ENCODE peak calls at places on chromosomes 11 and 22, in five cellular contexts. J is suprapubic skin, X is sigmoid colon, P is body of pancreas, R is prostate gland. B is an unnamed sample.

GRCh38 chr11:19889531-19889930 is 176.9 kb downstream of the NAV2 start:
- DNase-seq in J (no peak), X (no peak), P (no peak), R (no peak), B (no peak)

GRCh38 chr11:38824573-38824972 is 2226.5 kb upstream of the RAG2 start:
- DNase-seq in J (no peak), X (no peak), P (no peak), R (no peak), B (no peak)

GRCh38 chr11:119147604-119148333 is 1.1 kb upstream of the ABCG4 start:
- DNase-seq in J (no peak), X (no peak), P (no peak), R (no peak), B (no peak)

GRCh38 chr11:64127267-64128072 is 38.4 kb downstream of the MACROD1 start:
- DNase-seq in J (no peak), X (no peak), P (no peak), R (no peak), B (no peak)

GRCh38 chr11:9566561-9567063 is 6.9 kb upstream of the WEE1 start:
- DNase-seq in J (no peak), X (no peak), P (no peak), R (no peak), B (no peak)

GRCh38 chr11:91981995-91982394 is 242.6 kb upstream of the FAT3 start:
- DNase-seq in J (no peak), X (peak; percentile 89), P (peak; percentile 26), R (peak; percentile 26), B (peak; percentile 23)

GRCh38 chr11:115929618-115930129 is 425.5 kb upstream of the CADM1 start:
- DNase-seq in J (no peak), X (no peak), P (no peak), R (no peak), B (no peak)

GRCh38 chr11:108871152-108871551 is 206.3 kb downstream of the DDX10 start:
- DNase-seq in J (no peak), X (no peak), P (no peak), R (no peak), B (peak; percentile 4)

GRCh38 chr11:95101935-95102334 is 12.3 kb downstream of the ENDOD1 start:
- DNase-seq in J (no peak), X (no peak), P (no peak), R (no peak), B (no peak)

GRCh38 chr22:17878970-17879369 is 104.7 kb upstream of the BID start:
- DNase-seq in J (no peak), X (no peak), P (no peak), R (no peak), B (no peak)

GRCh38 chr11:12537778-12538401 is 136.3 kb upstream of the TEAD1 start:
- DNase-seq in J (no peak), X (peak; percentile 84), P (no peak), R (no peak), B (peak; percentile 25)

GRCh38 chr11:104462346-104462745 is 298.4 kb upstream of the PDGFD start:
- DNase-seq in J (no peak), X (no peak), P (no peak), R (no peak), B (no peak)

GRCh38 chr11:120136356-120136755 is 1.6 kb downstream of the TRIM29 start:
- DNase-seq in J (no peak), X (no peak), P (peak; percentile 5), R (peak; percentile 3), B (no peak)

GRCh38 chr22:25874327-25874726 is 132.3 kb downstream of the MYO18B start:
- DNase-seq in J (no peak), X (no peak), P (no peak), R (no peak), B (no peak)

GRCh38 chr11:27806122-27806521 is 105.9 kb upstream of the BDNF start:
- DNase-seq in J (no peak), X (no peak), P (no peak), R (no peak), B (no peak)

GRCh38 chr11:77096591-77097019 is 6.0 kb upstream of the OMP start:
- DNase-seq in J (no peak), X (peak; percentile 42), P (no peak), R (no peak), B (no peak)

GRCh38 chr11:33775832-33776231 is 1.5 kb upstream of the FBXO3 start:
- DNase-seq in J (no peak), X (no peak), P (no peak), R (no peak), B (no peak)

GRCh38 chr11:12458042-12458441 is 80.7 kb downstream of the PARVA start:
- DNase-seq in J (no peak), X (peak; percentile 88), P (no peak), R (no peak), B (no peak)

GRCh38 chr11:14148653-14149273 is 186.2 kb downstream of the SPON1 start:
- DNase-seq in J (no peak), X (no peak), P (no peak), R (no peak), B (no peak)

GRCh38 chr11:61814242-61814957 is 2.4 kb downstream of the FADS1 start:
- DNase-seq in J (no peak), X (no peak), P (peak; percentile 57), R (no peak), B (peak; percentile 17)

GRCh38 chr11:36508743-36509142 is 1.3 kb downstream of the TRAF6 start:
- DNase-seq in J (no peak), X (no peak), P (no peak), R (no peak), B (no peak)

GRCh38 chr11:36509265-36509664 is 807 bp downstream of the TRAF6 start:
- DNase-seq in J (no peak), X (no peak), P (no peak), R (no peak), B (no peak)

GRCh38 chr11:36510567-36511020 is 522 bp upstream of the TRAF6 start:
- DNase-seq in J (no peak), X (no peak), P (no peak), R (no peak), B (no peak)

GRCh38 chr11:36507824-36508489 is 2.1 kb downstream of the TRAF6 start:
- DNase-seq in J (no peak), X (no peak), P (peak; percentile 32), R (no peak), B (no peak)

GRCh38 chr11:36509694-36510566 is at the start of gene TRAF6:
- DNase-seq in J (peak; percentile 92), X (peak; percentile 91), P (peak; percentile 90), R (peak; percentile 83), B (peak; percentile 82)
- TF ChIP-seq POLR2A in J (peak; percentile 52), X (peak; percentile 81), P (peak; percentile 98), R (peak; percentile 64), B (peak; percentile 83)

GRCh38 chr11:506238-506949 is 648 bp downstream of the RNH1 start:
- DNase-seq in J (peak; percentile 99), X (peak; percentile 99), P (peak; percentile 97), R (peak; percentile 95), B (peak; percentile 98)

GRCh38 chr11:506950-507726 is at the start of gene RNH1:
- DNase-seq in J (peak; percentile 99), X (peak; percentile 99), P (peak; percentile 98), R (peak; percentile 99), B (peak; percentile 97)

GRCh38 chr11:504053-504993 is 2.7 kb downstream of the RNH1 start:
- DNase-seq in J (peak; percentile 80), X (no peak), P (peak; percentile 15), R (peak; percentile 55), B (peak; percentile 55)

GRCh38 chr11:503179-503981 is 3.7 kb downstream of the RNH1 start:
- DNase-seq in J (peak; percentile 90), X (peak; percentile 84), P (no peak), R (no peak), B (no peak)

GRCh38 chr11:504994-505344 is 2.1 kb downstream of the RNH1 start:
- DNase-seq in J (no peak), X (no peak), P (no peak), R (no peak), B (no peak)
- H3K4me1 ChIP-seq in J (peaks cover 47% of the 10 kb centered on the region), X (peaks cover 50% of the 10 kb centered on the region), P (peaks cover 35% of the 10 kb centered on the region), R (peaks cover 14% of the 10 kb centered on the region), B (peaks cover 31% of the 10 kb centered on the region)

GRCh38 chr22:19492504-19493174 is 12.9 kb downstream of the CDC45 start:
- DNase-seq in J (no peak), X (no peak), P (no peak), R (no peak), B (no peak)

GRCh38 chr22:19494676-19495173 is 15.0 kb downstream of the CDC45 start:
- DNase-seq in J (no peak), X (no peak), P (no peak), R (no peak), B (no peak)

GRCh38 chr22:19495562-19496323 is 16.0 kb downstream of the CDC45 start:
- DNase-seq in J (no peak), X (no peak), P (no peak), R (no peak), B (no peak)

GRCh38 chr22:19496324-19496630 is 16.6 kb downstream of the CDC45 start:
- DNase-seq in J (no peak), X (no peak), P (no peak), R (no peak), B (no peak)

DNA sequence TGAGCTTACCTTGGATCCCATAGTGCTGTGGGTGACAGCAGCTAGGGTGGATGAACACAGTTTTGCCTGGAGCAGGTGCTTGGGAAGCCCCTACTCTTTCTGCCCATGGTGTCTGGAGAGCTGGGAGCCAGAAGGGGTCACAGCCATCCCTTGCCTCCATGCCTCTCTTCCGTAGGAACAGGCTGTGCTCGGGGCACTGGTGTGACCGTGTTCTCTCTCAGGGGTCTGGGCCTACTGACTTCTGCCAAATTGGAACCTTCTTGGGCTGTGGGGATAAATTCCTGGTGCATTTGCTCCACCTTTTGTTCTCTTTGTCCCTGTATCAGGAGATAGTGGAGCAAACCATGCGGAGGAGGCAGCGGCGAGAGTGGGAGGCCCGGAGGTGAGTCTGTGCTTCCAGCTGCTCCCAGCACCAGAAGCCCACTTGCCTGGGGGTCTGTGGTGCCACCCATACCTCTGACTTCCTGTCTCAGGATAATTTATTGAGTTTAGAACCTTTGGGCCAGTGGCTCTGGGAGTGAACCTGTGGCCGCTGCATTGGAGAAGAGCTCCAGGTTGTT is 14.4 kb downstream of the CDC45 start:
- DNase-seq in J (no peak), X (no peak), P (no peak), R (no peak), B (no peak)
- TF ChIP-seq POLR2A in J (no peak), X (no peak), P (no peak), R (no peak), B (no peak)

GRCh38 chr11:44818110-44818509 is 91.3 kb downstream of the TSPAN18 start:
- DNase-seq in J (no peak), X (no peak), P (no peak), R (no peak), B (peak; percentile 14)

GRCh38 chr11:44815917-44816456 is 89.2 kb downstream of the TSPAN18 start:
- DNase-seq in J (no peak), X (no peak), P (no peak), R (no peak), B (no peak)

GRCh38 chr11:44814881-44815592 is 88.3 kb downstream of the TSPAN18 start:
- DNase-seq in J (no peak), X (no peak), P (no peak), R (no peak), B (peak; percentile 12)

GRCh38 chr11:44817207-44817944 is 90.6 kb downstream of the TSPAN18 start:
- DNase-seq in J (no peak), X (no peak), P (no peak), R (no peak), B (no peak)

DNA sequence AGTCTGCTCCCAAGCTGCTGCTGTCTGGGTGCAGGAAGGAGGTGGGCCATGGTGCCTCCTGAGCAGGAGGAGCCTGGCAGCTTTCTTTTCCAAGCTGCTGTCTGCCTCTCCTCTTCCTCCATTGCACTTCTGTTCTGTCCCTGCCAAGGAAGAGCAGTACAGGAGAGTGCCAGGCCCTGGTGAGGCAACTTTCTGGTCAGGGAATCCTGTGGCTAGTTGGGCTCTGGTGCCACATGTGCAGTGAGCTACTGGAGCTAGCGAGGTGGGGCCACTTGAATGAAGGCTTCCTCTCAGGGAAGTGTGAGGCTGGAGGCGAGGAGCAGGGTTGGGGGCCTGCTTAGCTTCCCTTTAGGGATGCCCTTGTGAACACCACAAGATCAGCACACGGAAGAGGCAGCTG is 90.0 kb downstream of the TSPAN18 start:
- DNase-seq in J (no peak), X (no peak), P (no peak), R (no peak), B (no peak)
- H3K4me1 ChIP-seq in J (peaks cover 11% of the 10 kb centered on the region), X (peaks cover 69% of the 10 kb centered on the region), P (no peaks in the 10 kb centered on the region), R (no peaks in the 10 kb centered on the region), B (peaks cover 51% of the 10 kb centered on the region)